ENCODE peak calls at places on chromosome 22, in four cellular contexts. X, F, W and L are unnamed samples.

GRCh38 chr22:36734171-36735058 is 30.9 kb upstream of the CACNG2 start:
- DNase-seq in X (no peak), F (peak; percentile 34), W (peak; percentile 37), L (no peak)

GRCh38 chr22:25878933-25879332 is 136.9 kb downstream of the MYO18B start:
- DNase-seq in X (no peak), F (no peak), W (no peak), L (no peak)

GRCh38 chr22:46081036-46081830 is 69.1 kb upstream of the PPARA start:
- DNase-seq in X (no peak), F (no peak), W (no peak), L (peak; percentile 1)

GRCh38 chr22:38927033-38927789 is 30.2 kb upstream of the APOBEC3A start:
- DNase-seq in X (peak; percentile 6), F (peak; percentile 60), W (peak; percentile 57), L (peak; percentile 22)

GRCh38 chr22:28942333-28942732 is 59.0 kb downstream of the ZNRF3 start:
- DNase-seq in X (no peak), F (no peak), W (no peak), L (no peak)

GRCh38 chr22:44931077-44931540 is 78.7 kb downstream of the PHF21B start:
- DNase-seq in X (no peak), F (peak; percentile 55), W (peak; percentile 27), L (no peak)

GRCh38 chr22:35131423-35132050 is 65.6 kb downstream of the ISX start:
- DNase-seq in X (no peak), F (no peak), W (no peak), L (no peak)

GRCh38 chr22:28911777-28912669 is 28.7 kb downstream of the ZNRF3 start:
- DNase-seq in X (no peak), F (peak; percentile 66), W (peak; percentile 62), L (no peak)

GRCh38 chr22:34429314-34429713 is 509.0 kb upstream of the LARGE1 start:
- DNase-seq in X (no peak), F (no peak), W (no peak), L (no peak)

GRCh38 chr22:17047656-17048055 is 37.1 kb upstream of the IL17RA start:
- DNase-seq in X (no peak), F (no peak), W (no peak), L (no peak)

GRCh38 chr22:43723816-43724215 is 88.3 kb downstream of the EFCAB6 start:
- DNase-seq in X (no peak), F (peak; percentile 43), W (peak; percentile 26), L (no peak)

GRCh38 chr22:26479043-26479791 is 4.4 kb downstream of the HPS4 start:
- DNase-seq in X (no peak), F (no peak), W (no peak), L (no peak)

GRCh38 chr22:39658806-39659463 is 88.4 kb downstream of the CACNA1I start:
- DNase-seq in X (no peak), F (no peak), W (no peak), L (no peak)

GRCh38 chr22:48895831-48896765 is 931.6 kb downstream of the BRD1 start:
- DNase-seq in X (no peak), F (no peak), W (no peak), L (no peak)

GRCh38 chr22:22888509-22889353 is 1.1 kb downstream of the IGLL5 start:
- DNase-seq in X (no peak), F (no peak), W (no peak), L (no peak)

GRCh38 chr22:42959472-42960145 is 55.3 kb downstream of the PACSIN2 start:
- DNase-seq in X (no peak), F (peak; percentile 92), W (peak; percentile 93), L (no peak)

GRCh38 chr22:49317369-49317768 is 510.3 kb downstream of the BRD1 start:
- DNase-seq in X (no peak), F (no peak), W (no peak), L (no peak)

GRCh38 chr22:37301144-37301820 is 19.0 kb downstream of the CYTH4 start:
- DNase-seq in X (no peak), F (peak; percentile 33), W (peak; percentile 41), L (no peak)

GRCh38 chr22:17969732-17970131 is 54.6 kb downstream of the MICAL3 start:
- DNase-seq in X (no peak), F (peak; percentile 96), W (peak; percentile 96), L (no peak)

GRCh38 chr22:49303781-49304461 is 523.8 kb downstream of the BRD1 start:
- DNase-seq in X (no peak), F (no peak), W (no peak), L (no peak)

GRCh38 chr22:46024136-46024840 is 47.3 kb upstream of the WNT7B start:
- DNase-seq in X (no peak), F (no peak), W (no peak), L (no peak)

GRCh38 chr22:49007013-49007653 is 820.5 kb downstream of the BRD1 start:
- DNase-seq in X (no peak), F (no peak), W (no peak), L (no peak)

GRCh38 chr22:33481550-33481949 is 423.4 kb upstream of the SYN3 start:
- DNase-seq in X (no peak), F (no peak), W (no peak), L (no peak)

GRCh38 chr22:32745996-32746322 is 55.5 kb upstream of the TIMP3 start:
- DNase-seq in X (no peak), F (no peak), W (no peak), L (no peak)

GRCh38 chr22:39240841-39241631 is 3.7 kb downstream of the PDGFB start:
- DNase-seq in X (peak; percentile 37), F (no peak), W (no peak), L (peak; percentile 31)

GRCh38 chr22:38481162-38481870 is 13.4 kb downstream of the KDELR3 start:
- DNase-seq in X (no peak), F (no peak), W (no peak), L (no peak)

GRCh38 chr22:36430863-36431262 is 43.1 kb upstream of the MYH9 start:
- DNase-seq in X (no peak), F (no peak), W (no peak), L (no peak)

GRCh38 chr22:22110548-22111266 is 128.1 kb upstream of the TOP3B start:
- DNase-seq in X (no peak), F (peak; percentile 70), W (peak; percentile 52), L (no peak)

GRCh38 chr22:24066872-24067271 is 55.8 kb downstream of the CABIN1 start:
- DNase-seq in X (no peak), F (no peak), W (no peak), L (no peak)

GRCh38 chr22:36027960-36028645 is 521 bp downstream of the RBFOX2 start:
- DNase-seq in X (no peak), F (no peak), W (no peak), L (peak; percentile 13)

GRCh38 chr22:41976070-41976901 is 7.0 kb downstream of the SEPTIN3 start:
- DNase-seq in X (no peak), F (no peak), W (no peak), L (peak; percentile 53)

GRCh38 chr22:45775062-45775461 is 103.4 kb downstream of the ATXN10 start:
- DNase-seq in X (no peak), F (no peak), W (no peak), L (no peak)

GRCh38 chr22:36368359-36368983 is 19.3 kb downstream of the MYH9 start:
- DNase-seq in X (no peak), F (peak; percentile 91), W (peak; percentile 87), L (no peak)

GRCh38 chr22:19220867-19221266 is 42.3 kb upstream of the SLC25A1 start:
- DNase-seq in X (no peak), F (no peak), W (no peak), L (no peak)